ENCODE peak calls at places on chromosome 7, in seven cellular contexts. B is DND-41; I is CD4-positive, CD25-positive, alpha-beta regulatory T cell; X is left ventricle myocardium inferior; R is colonic mucosa; H is mammary epithelial cell; E is lower lobe of right lung. K is an unnamed sample.

GRCh38 chr7:54109501-54109900 is 432.7 kb upstream of the VSTM2A start:
- DNase-seq in E (no peak), R (no peak), H (peak; percentile 64), X (no peak), I (no peak), B (no peak), K (no peak)

GRCh38 chr7:18499407-18500197 is 4.1 kb downstream of the HDAC9 start:
- DNase-seq in B (no peak), H (no peak), E (no peak), X (no peak), I (no peak), R (no peak), K (no peak)

GRCh38 chr7:82760831-82761230 is 317.3 kb upstream of the CACNA2D1 start:
- DNase-seq in B (no peak), I (no peak), E (no peak), H (no peak), R (no peak), X (no peak), K (no peak)

GRCh38 chr7:16650266-16650665 is 4.3 kb downstream of the BZW2 start:
- DNase-seq in B (no peak), R (no peak), E (no peak), X (no peak), I (no peak), H (no peak), K (no peak)

GRCh38 chr7:135979674-135980660 is 2.8 kb upstream of the MTPN start:
- DNase-seq in R (no peak), H (peak; percentile 33), I (peak; percentile 11), E (no peak), B (no peak), X (no peak), K (no peak)

GRCh38 chr7:50449881-50450690 is at the start of gene FIGNL1:
- DNase-seq in I (peak; percentile 94), X (peak; percentile 82), B (peak; percentile 85), R (peak; percentile 82), E (peak; percentile 90), H (peak; percentile 61), K (peak; percentile 96)

GRCh38 chr7:83594076-83594475 is 54.9 kb downstream of the SEMA3E start:
- DNase-seq in X (no peak), R (no peak), B (no peak), I (no peak), H (no peak), E (no peak), K (no peak)

GRCh38 chr7:96061844-96062243 is 260.1 kb downstream of the SLC25A13 start:
- DNase-seq in R (no peak), I (no peak), E (no peak), X (no peak), B (no peak), H (no peak), K (no peak)

GRCh38 chr7:87123105-87123504 is 29.1 kb upstream of the DMTF1 start:
- DNase-seq in X (no peak), E (no peak), I (no peak), R (no peak), H (no peak), B (no peak), K (no peak)

GRCh38 chr7:106872763-106873162 is 7.7 kb downstream of the PIK3CG start:
- DNase-seq in B (no peak), I (no peak), E (no peak), X (no peak), R (no peak), H (no peak), K (no peak)
- H3K27ac ChIP-seq in B (no peak overlapping the region), I (no peak overlapping the region), E (no peak overlapping the region), X (no peak overlapping the region), R (no peak overlapping the region), H (no peak overlapping the region), K (peak overlapping the region; percentile 30)

GRCh38 chr7:85184599-85185354 is 2.1 kb downstream of the SEMA3D start:
- DNase-seq in X (no peak), R (peak; percentile 22), H (peak; percentile 19), E (peak; percentile 43), B (no peak), I (no peak), K (no peak)
- H3K4me3 ChIP-seq in X (peak overlapping the region; percentile 68), R (peak overlapping the region; percentile 39), H (peak overlapping the region; percentile 82), E (peak overlapping the region; percentile 56), B (no peak overlapping the region), I (no peak overlapping the region), K (no peak overlapping the region)

GRCh38 chr7:132869166-132869861 is 212.6 kb downstream of the CHCHD3 start:
- DNase-seq in R (no peak), B (no peak), I (no peak), X (no peak), E (no peak), H (no peak), K (peak; percentile 57)

GRCh38 chr7:132872034-132872433 is 209.9 kb downstream of the CHCHD3 start:
- DNase-seq in X (no peak), I (no peak), E (no peak), H (no peak), B (no peak), R (no peak), K (no peak)

GRCh38 chr7:132876576-132876975 is 205.3 kb downstream of the CHCHD3 start:
- DNase-seq in B (no peak), H (no peak), E (no peak), X (no peak), R (no peak), I (no peak), K (no peak)

GRCh38 chr7:132866551-132866950 is 215.3 kb downstream of the CHCHD3 start:
- DNase-seq in R (no peak), X (no peak), H (no peak), B (no peak), I (no peak), E (no peak), K (no peak)

DNA sequence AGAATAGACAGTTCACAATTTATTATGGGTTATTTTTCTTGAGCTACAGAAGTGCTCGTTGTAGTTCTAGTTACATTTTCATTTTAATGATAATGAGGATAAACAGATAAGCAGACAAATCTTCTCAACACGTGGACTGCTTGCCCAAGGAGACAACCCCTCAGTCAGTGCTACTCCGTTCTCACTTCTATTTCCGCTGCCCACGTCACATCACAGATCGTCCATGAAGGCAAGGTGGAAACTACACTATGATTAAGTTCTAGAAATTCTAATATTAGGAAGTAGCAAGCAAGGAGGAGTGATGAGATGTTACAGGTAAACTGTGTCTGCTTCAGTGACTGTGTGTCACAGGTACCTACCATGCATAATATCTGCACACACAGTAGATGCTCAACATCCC is 210.5 kb downstream of the CHCHD3 start:
- DNase-seq in I (no peak), E (no peak), X (no peak), R (no peak), B (no peak), H (no peak), K (no peak)
- H3K9me3 ChIP-seq in I (no peaks in the 10 kb centered on the region), E (no peaks in the 10 kb centered on the region), X (no peaks in the 10 kb centered on the region), R (no peaks in the 10 kb centered on the region), B (no peaks in the 10 kb centered on the region), H (no peaks in the 10 kb centered on the region), K (no peaks in the 10 kb centered on the region)

GRCh38 chr7:91054374-91054773 is 209.9 kb upstream of the FZD1 start:
- DNase-seq in R (no peak), I (no peak), H (no peak), E (no peak), X (no peak), B (no peak), K (no peak)

GRCh38 chr7:91050677-91051076 is 213.6 kb upstream of the FZD1 start:
- DNase-seq in B (no peak), I (peak; percentile 22), R (no peak), H (no peak), X (no peak), E (no peak), K (no peak)

GRCh38 chr7:91051966-91052365 is 212.3 kb upstream of the FZD1 start:
- DNase-seq in E (no peak), B (no peak), R (no peak), I (no peak), H (no peak), X (no peak), K (no peak)

GRCh38 chr7:91055219-91055618 is 209.0 kb upstream of the FZD1 start:
- DNase-seq in R (no peak), B (no peak), H (no peak), I (no peak), X (no peak), E (no peak), K (no peak)
- H3K27ac ChIP-seq in R (no peak overlapping the region), B (no peak overlapping the region), H (no peak overlapping the region), I (no peak overlapping the region), X (no peak overlapping the region), E (no peak overlapping the region), K (no peak overlapping the region)

GRCh38 chr7:20217193-20217948 is at the start of gene MACC1:
- DNase-seq in R (peak; percentile 85), B (no peak), H (peak; percentile 94), E (peak; percentile 82), X (no peak), I (peak; percentile 58), K (peak; percentile 96)

GRCh38 chr7:20216637-20217036 is 547 bp downstream of the MACC1 start:
- DNase-seq in I (no peak), R (no peak), B (no peak), X (no peak), E (no peak), H (no peak), K (no peak)

GRCh38 chr7:20214132-20214531 is 3.1 kb downstream of the MACC1 start:
- DNase-seq in X (no peak), R (no peak), I (no peak), E (no peak), B (no peak), H (no peak), K (no peak)

GRCh38 chr7:20213378-20213777 is 3.8 kb downstream of the MACC1 start:
- DNase-seq in B (no peak), H (no peak), I (no peak), X (no peak), R (no peak), E (no peak), K (no peak)

DNA sequence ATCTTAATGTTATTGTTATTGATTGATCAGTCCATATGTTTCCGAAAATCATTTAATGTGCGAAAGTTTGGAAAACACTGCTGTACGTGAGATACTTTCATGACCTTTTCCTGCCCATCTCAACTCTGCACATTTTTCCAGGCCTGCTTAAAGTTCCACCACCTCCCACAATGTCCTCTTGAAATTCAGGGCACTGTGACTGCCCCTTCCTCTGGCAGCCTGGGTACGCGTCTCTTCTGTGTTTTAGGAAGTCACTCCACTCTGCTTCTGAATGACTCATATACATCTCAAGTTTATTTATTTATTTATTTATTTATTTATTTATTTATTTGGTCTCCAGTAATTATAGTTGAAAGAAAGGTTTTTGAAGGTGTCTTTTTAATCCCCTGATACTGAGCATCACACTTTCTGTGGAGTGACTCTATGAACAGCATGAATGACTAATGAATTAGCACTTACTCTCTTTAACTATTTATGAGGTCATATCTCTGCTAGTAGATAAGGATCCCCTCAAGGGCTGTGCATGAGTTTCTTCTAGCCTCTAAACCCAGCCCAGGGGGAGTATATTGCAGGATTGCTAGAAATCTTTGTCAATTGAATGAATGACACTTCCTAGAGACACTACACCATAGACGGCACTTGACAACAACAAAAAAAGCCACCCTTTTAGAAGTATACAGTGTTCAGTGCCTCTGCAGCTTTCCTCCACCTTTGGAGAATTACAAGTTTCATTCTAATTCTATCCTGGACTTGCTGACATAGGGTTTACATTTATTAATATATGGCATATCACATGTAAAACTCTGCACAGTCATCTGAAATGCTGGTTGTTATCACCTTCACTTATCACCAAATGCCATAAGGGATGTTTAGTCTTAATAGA is 2.2 kb downstream of the MACC1 start:
- DNase-seq in X (no peak), R (no peak), E (peak; percentile 52), H (peak; percentile 69), I (no peak), B (no peak), K (peak; percentile 62)
- H3K4me3 ChIP-seq in X (no peak overlapping the region), R (no peak overlapping the region), E (peak overlapping the region; percentile 42), H (no peak overlapping the region), I (no peak overlapping the region), B (no peak overlapping the region), K (peak overlapping the region; percentile 71)

GRCh38 chr7:64101126-64101942 is 56.1 kb downstream of the ZNF727 start:
- DNase-seq in H (no peak), I (no peak), B (no peak), R (no peak), X (no peak), E (no peak), K (no peak)
- H3K9me3 ChIP-seq in H (peaks cover 38% of the 10 kb centered on the region), I (peaks cover 31% of the 10 kb centered on the region), B (peaks cover 24% of the 10 kb centered on the region), R (no peaks in the 10 kb centered on the region), X (no peaks in the 10 kb centered on the region), E (peaks cover 67% of the 10 kb centered on the region), K (peaks cover 6% of the 10 kb centered on the region)

K was measured in Karpas-422.